ENCODE peak calls at places on chromosomes 3 and 15, in five cellular contexts. One of them, this sample, is unnamed.

GRCh38 chr15:48987142-48987541 is 23.4 kb upstream of the SHC4 start:
- DNase-seq in stimulated activated effector memory CD8-positive, alpha-beta T cell treated with anti-CD3 and anti-CD28 coated beads, Interleukin-12 subunit alpha, Interleukin-12 subunit beta, amount 100 ng/mL, for 72 hours: no peak
- DNase-seq in GM13976: no peak
- DNase-seq in activated gamma-delta T cell treated with Interleukin-2 at 50 U/mL for 16 hours: no peak
- DNase-seq in T follicular helper cell: no peak
- DNase-seq in this sample: no peak

GRCh38 chr15:23038741-23039150 is 623 bp downstream of the TUBGCP5 start:
- DNase-seq in T follicular helper cell: no peak
- DNase-seq in stimulated activated effector memory CD8-positive, alpha-beta T cell treated with anti-CD3 and anti-CD28 coated beads, Interleukin-12 subunit alpha, Interleukin-12 subunit beta, amount 100 ng/mL, for 72 hours: no peak
- DNase-seq in activated gamma-delta T cell treated with Interleukin-2 at 50 U/mL for 16 hours: no peak
- DNase-seq in GM13976: no peak
- DNase-seq in this sample: peak

GRCh38 chr15:21260966-21261395 is 179.3 kb downstream of the POTEB3 start:
- DNase-seq in activated gamma-delta T cell treated with Interleukin-2 at 50 U/mL for 16 hours: no peak
- DNase-seq in T follicular helper cell: no peak
- DNase-seq in GM13976: no peak
- DNase-seq in stimulated activated effector memory CD8-positive, alpha-beta T cell treated with anti-CD3 and anti-CD28 coated beads, Interleukin-12 subunit alpha, Interleukin-12 subunit beta, amount 100 ng/mL, for 72 hours: no peak
- DNase-seq in this sample: no peak

GRCh38 chr15:37789881-37790280 is 144.6 kb upstream of the TMCO5A start:
- DNase-seq in GM13976: no peak
- DNase-seq in T follicular helper cell: no peak
- DNase-seq in stimulated activated effector memory CD8-positive, alpha-beta T cell treated with anti-CD3 and anti-CD28 coated beads, Interleukin-12 subunit alpha, Interleukin-12 subunit beta, amount 100 ng/mL, for 72 hours: no peak
- DNase-seq in activated gamma-delta T cell treated with Interleukin-2 at 50 U/mL for 16 hours: no peak
- DNase-seq in this sample: no peak

GRCh38 chr3:170865209-170866094 is 4.5 kb downstream of the RPL22L1 start:
- DNase-seq in GM13976: no peak
- DNase-seq in activated gamma-delta T cell treated with Interleukin-2 at 50 U/mL for 16 hours: no peak
- DNase-seq in stimulated activated effector memory CD8-positive, alpha-beta T cell treated with anti-CD3 and anti-CD28 coated beads, Interleukin-12 subunit alpha, Interleukin-12 subunit beta, amount 100 ng/mL, for 72 hours: no peak
- DNase-seq in T follicular helper cell: no peak
- DNase-seq in this sample: no peak

GRCh38 chr3:4835616-4836043 is 143.6 kb upstream of the BHLHE40 start:
- DNase-seq in stimulated activated effector memory CD8-positive, alpha-beta T cell treated with anti-CD3 and anti-CD28 coated beads, Interleukin-12 subunit alpha, Interleukin-12 subunit beta, amount 100 ng/mL, for 72 hours: no peak
- DNase-seq in GM13976: no peak
- DNase-seq in activated gamma-delta T cell treated with Interleukin-2 at 50 U/mL for 16 hours: no peak
- DNase-seq in T follicular helper cell: no peak
- DNase-seq in this sample: no peak

GRCh38 chr3:196890309-196890708 is 22.6 kb downstream of the SENP5 start:
- DNase-seq in T follicular helper cell: no peak
- DNase-seq in activated gamma-delta T cell treated with Interleukin-2 at 50 U/mL for 16 hours: no peak
- DNase-seq in GM13976: no peak
- DNase-seq in stimulated activated effector memory CD8-positive, alpha-beta T cell treated with anti-CD3 and anti-CD28 coated beads, Interleukin-12 subunit alpha, Interleukin-12 subunit beta, amount 100 ng/mL, for 72 hours: no peak
- DNase-seq in this sample: no peak

GRCh38 chr3:13275376-13276005 is 144.6 kb downstream of the NUP210 start:
- DNase-seq in stimulated activated effector memory CD8-positive, alpha-beta T cell treated with anti-CD3 and anti-CD28 coated beads, Interleukin-12 subunit alpha, Interleukin-12 subunit beta, amount 100 ng/mL, for 72 hours: no peak
- DNase-seq in T follicular helper cell: no peak
- DNase-seq in GM13976: no peak
- DNase-seq in activated gamma-delta T cell treated with Interleukin-2 at 50 U/mL for 16 hours: no peak
- DNase-seq in this sample: no peak

GRCh38 chr3:64143399-64144130 is 81.7 kb downstream of the PRICKLE2 start:
- DNase-seq in stimulated activated effector memory CD8-positive, alpha-beta T cell treated with anti-CD3 and anti-CD28 coated beads, Interleukin-12 subunit alpha, Interleukin-12 subunit beta, amount 100 ng/mL, for 72 hours: no peak
- DNase-seq in GM13976: no peak
- DNase-seq in activated gamma-delta T cell treated with Interleukin-2 at 50 U/mL for 16 hours: no peak
- DNase-seq in T follicular helper cell: no peak
- DNase-seq in this sample: no peak

GRCh38 chr3:33538678-33539339 is 98.6 kb upstream of the UBP1 start:
- DNase-seq in T follicular helper cell: no peak
- DNase-seq in GM13976: no peak
- DNase-seq in stimulated activated effector memory CD8-positive, alpha-beta T cell treated with anti-CD3 and anti-CD28 coated beads, Interleukin-12 subunit alpha, Interleukin-12 subunit beta, amount 100 ng/mL, for 72 hours: no peak
- DNase-seq in activated gamma-delta T cell treated with Interleukin-2 at 50 U/mL for 16 hours: no peak
- DNase-seq in this sample: no peak

GRCh38 chr3:126543457-126544090 is 15.2 kb downstream of the C3orf22 start:
- DNase-seq in GM13976: no peak
- DNase-seq in activated gamma-delta T cell treated with Interleukin-2 at 50 U/mL for 16 hours: no peak
- DNase-seq in T follicular helper cell: no peak
- DNase-seq in stimulated activated effector memory CD8-positive, alpha-beta T cell treated with anti-CD3 and anti-CD28 coated beads, Interleukin-12 subunit alpha, Interleukin-12 subunit beta, amount 100 ng/mL, for 72 hours: no peak
- DNase-seq in this sample: peak

GRCh38 chr3:72018339-72018984 is 233.5 kb upstream of the PROK2 start:
- DNase-seq in activated gamma-delta T cell treated with Interleukin-2 at 50 U/mL for 16 hours: no peak
- DNase-seq in T follicular helper cell: no peak
- DNase-seq in GM13976: no peak
- DNase-seq in stimulated activated effector memory CD8-positive, alpha-beta T cell treated with anti-CD3 and anti-CD28 coated beads, Interleukin-12 subunit alpha, Interleukin-12 subunit beta, amount 100 ng/mL, for 72 hours: no peak
- DNase-seq in this sample: no peak

GRCh38 chr3:125322166-125322565 is 53.0 kb downstream of the ZNF148 start:
- DNase-seq in activated gamma-delta T cell treated with Interleukin-2 at 50 U/mL for 16 hours: no peak
- DNase-seq in T follicular helper cell: no peak
- DNase-seq in GM13976: no peak
- DNase-seq in stimulated activated effector memory CD8-positive, alpha-beta T cell treated with anti-CD3 and anti-CD28 coated beads, Interleukin-12 subunit alpha, Interleukin-12 subunit beta, amount 100 ng/mL, for 72 hours: no peak
- DNase-seq in this sample: no peak

GRCh38 chr3:24299801-24300626 is 194.6 kb downstream of the THRB start:
- DNase-seq in stimulated activated effector memory CD8-positive, alpha-beta T cell treated with anti-CD3 and anti-CD28 coated beads, Interleukin-12 subunit alpha, Interleukin-12 subunit beta, amount 100 ng/mL, for 72 hours: no peak
- DNase-seq in T follicular helper cell: no peak
- DNase-seq in activated gamma-delta T cell treated with Interleukin-2 at 50 U/mL for 16 hours: no peak
- DNase-seq in GM13976: no peak
- DNase-seq in this sample: no peak

GRCh38 chr3:171815977-171816595 is 5.8 kb upstream of the PLD1 start:
- DNase-seq in T follicular helper cell: no peak
- DNase-seq in activated gamma-delta T cell treated with Interleukin-2 at 50 U/mL for 16 hours: no peak
- DNase-seq in stimulated activated effector memory CD8-positive, alpha-beta T cell treated with anti-CD3 and anti-CD28 coated beads, Interleukin-12 subunit alpha, Interleukin-12 subunit beta, amount 100 ng/mL, for 72 hours: no peak
- DNase-seq in GM13976: no peak
- DNase-seq in this sample: no peak

GRCh38 chr3:57161131-57161538 is 4.0 kb downstream of the IL17RD start:
- DNase-seq in stimulated activated effector memory CD8-positive, alpha-beta T cell treated with anti-CD3 and anti-CD28 coated beads, Interleukin-12 subunit alpha, Interleukin-12 subunit beta, amount 100 ng/mL, for 72 hours: no peak
- DNase-seq in T follicular helper cell: no peak
- DNase-seq in GM13976: no peak
- DNase-seq in activated gamma-delta T cell treated with Interleukin-2 at 50 U/mL for 16 hours: no peak
- DNase-seq in this sample: no peak

GRCh38 chr3:53808496-53808895 is 37.7 kb downstream of the CHDH start:
- DNase-seq in activated gamma-delta T cell treated with Interleukin-2 at 50 U/mL for 16 hours: no peak
- DNase-seq in T follicular helper cell: no peak
- DNase-seq in stimulated activated effector memory CD8-positive, alpha-beta T cell treated with anti-CD3 and anti-CD28 coated beads, Interleukin-12 subunit alpha, Interleukin-12 subunit beta, amount 100 ng/mL, for 72 hours: no peak
- DNase-seq in GM13976: no peak
- DNase-seq in this sample: no peak

GRCh38 chr3:136979684-136980083 is 21.9 kb downstream of the IL20RB start:
- DNase-seq in stimulated activated effector memory CD8-positive, alpha-beta T cell treated with anti-CD3 and anti-CD28 coated beads, Interleukin-12 subunit alpha, Interleukin-12 subunit beta, amount 100 ng/mL, for 72 hours: no peak
- DNase-seq in GM13976: no peak
- DNase-seq in T follicular helper cell: no peak
- DNase-seq in activated gamma-delta T cell treated with Interleukin-2 at 50 U/mL for 16 hours: no peak
- DNase-seq in this sample: no peak

GRCh38 chr3:9917820-9918219 is 922 bp downstream of the IL17RC start:
- DNase-seq in stimulated activated effector memory CD8-positive, alpha-beta T cell treated with anti-CD3 and anti-CD28 coated beads, Interleukin-12 subunit alpha, Interleukin-12 subunit beta, amount 100 ng/mL, for 72 hours: no peak
- DNase-seq in GM13976: no peak
- DNase-seq in activated gamma-delta T cell treated with Interleukin-2 at 50 U/mL for 16 hours: no peak
- DNase-seq in T follicular helper cell: no peak
- DNase-seq in this sample: no peak

GRCh38 chr3:15521573-15521965 is at the start of gene COLQ:
- DNase-seq in activated gamma-delta T cell treated with Interleukin-2 at 50 U/mL for 16 hours: no peak
- DNase-seq in stimulated activated effector memory CD8-positive, alpha-beta T cell treated with anti-CD3 and anti-CD28 coated beads, Interleukin-12 subunit alpha, Interleukin-12 subunit beta, amount 100 ng/mL, for 72 hours: no peak
- DNase-seq in T follicular helper cell: no peak
- DNase-seq in GM13976: no peak
- DNase-seq in this sample: no peak

This sample was measured in transverse colon.